ENCODE peak calls at places on chromosome 18, in five cellular contexts. One of them, this sample, is unnamed.

GRCh38 chr18:24009651-24010333 is 4.8 kb upstream of the TTC39C start:
- DNase-seq in ovary: no peak
- DNase-seq in IMR-90: no peak
- DNase-seq in endothelial cell of umbilical vein: no peak
- DNase-seq in upper lobe of left lung: no peak
- DNase-seq in this sample: no peak

GRCh38 chr18:35577045-35577848 is 4.3 kb upstream of the GALNT1 start:
- DNase-seq in IMR-90: no peak
- DNase-seq in ovary: no peak
- DNase-seq in endothelial cell of umbilical vein: no peak
- DNase-seq in upper lobe of left lung: no peak
- DNase-seq in this sample: no peak

GRCh38 chr18:9209230-9209629 is 72.6 kb downstream of the ANKRD12 start:
- DNase-seq in IMR-90: peak; percentile 30
- DNase-seq in ovary: no peak
- DNase-seq in upper lobe of left lung: no peak
- DNase-seq in endothelial cell of umbilical vein: no peak
- DNase-seq in this sample: no peak

GRCh38 chr18:69564602-69565001 is 163.9 kb downstream of the DOK6 start:
- DNase-seq in endothelial cell of umbilical vein: no peak
- DNase-seq in IMR-90: no peak
- DNase-seq in ovary: no peak
- DNase-seq in upper lobe of left lung: no peak
- DNase-seq in this sample: no peak

GRCh38 chr18:13611058-13611615 is 115.2 kb downstream of the FAM210A start:
- DNase-seq in IMR-90: peak; percentile 13
- DNase-seq in endothelial cell of umbilical vein: peak; percentile 56
- DNase-seq in upper lobe of left lung: peak; percentile 71
- DNase-seq in ovary: no peak
- DNase-seq in this sample: no peak

GRCh38 chr18:37450434-37451133 is 115.0 kb downstream of the CELF4 start:
- DNase-seq in upper lobe of left lung: peak; percentile 55
- DNase-seq in ovary: peak; percentile 85
- DNase-seq in IMR-90: peak; percentile 4
- DNase-seq in endothelial cell of umbilical vein: no peak
- DNase-seq in this sample: no peak

GRCh38 chr18:31661965-31662364 is 22.4 kb downstream of the B4GALT6 start:
- DNase-seq in upper lobe of left lung: no peak
- DNase-seq in ovary: no peak
- DNase-seq in IMR-90: peak; percentile 35
- DNase-seq in endothelial cell of umbilical vein: no peak
- DNase-seq in this sample: no peak

GRCh38 chr18:61502472-61502871 is 169.2 kb downstream of the CDH20 start:
- DNase-seq in upper lobe of left lung: no peak
- DNase-seq in ovary: no peak
- DNase-seq in endothelial cell of umbilical vein: peak; percentile 65
- DNase-seq in IMR-90: peak; percentile 61
- DNase-seq in this sample: peak; percentile 15

GRCh38 chr18:57002627-57003026 is 144.3 kb upstream of the BOD1L2 start:
- DNase-seq in IMR-90: no peak
- DNase-seq in endothelial cell of umbilical vein: no peak
- DNase-seq in ovary: no peak
- DNase-seq in upper lobe of left lung: no peak
- DNase-seq in this sample: no peak

GRCh38 chr18:2572144-2572682 is 856 bp downstream of the NDC80 start:
- DNase-seq in endothelial cell of umbilical vein: peak; percentile 4
- DNase-seq in ovary: no peak
- DNase-seq in upper lobe of left lung: no peak
- DNase-seq in IMR-90: no peak
- DNase-seq in this sample: no peak

GRCh38 chr18:57970356-57971095 is 73.5 kb upstream of the NEDD4L start:
- DNase-seq in ovary: no peak
- DNase-seq in IMR-90: no peak
- DNase-seq in upper lobe of left lung: no peak
- DNase-seq in endothelial cell of umbilical vein: no peak
- DNase-seq in this sample: peak; percentile 6

GRCh38 chr18:67192535-67192934 is 324.0 kb downstream of the DSEL start:
- DNase-seq in ovary: no peak
- DNase-seq in IMR-90: no peak
- DNase-seq in upper lobe of left lung: no peak
- DNase-seq in endothelial cell of umbilical vein: no peak
- DNase-seq in this sample: no peak

GRCh38 chr18:27202771-27203170 is 17.7 kb upstream of the CHST9 start:
- DNase-seq in upper lobe of left lung: no peak
- DNase-seq in endothelial cell of umbilical vein: no peak
- DNase-seq in ovary: no peak
- DNase-seq in IMR-90: no peak
- DNase-seq in this sample: no peak

GRCh38 chr18:75213610-75214009 is 3.0 kb downstream of the TSHZ1 start:
- DNase-seq in ovary: no peak
- DNase-seq in upper lobe of left lung: no peak
- DNase-seq in endothelial cell of umbilical vein: peak; percentile 96
- DNase-seq in IMR-90: peak; percentile 36
- DNase-seq in this sample: no peak

GRCh38 chr18:65409266-65409665 is 341.5 kb upstream of the CDH7 start:
- DNase-seq in endothelial cell of umbilical vein: no peak
- DNase-seq in ovary: no peak
- DNase-seq in upper lobe of left lung: no peak
- DNase-seq in IMR-90: no peak
- DNase-seq in this sample: no peak

GRCh38 chr18:70380915-70381896 is 92.4 kb downstream of the SOCS6 start:
- DNase-seq in IMR-90: no peak
- DNase-seq in upper lobe of left lung: no peak
- DNase-seq in endothelial cell of umbilical vein: no peak
- DNase-seq in ovary: no peak
- DNase-seq in this sample: no peak

GRCh38 chr18:32219431-32219830 is 29.6 kb downstream of the MEP1B start:
- DNase-seq in upper lobe of left lung: no peak
- DNase-seq in ovary: no peak
- DNase-seq in endothelial cell of umbilical vein: no peak
- DNase-seq in IMR-90: no peak
- DNase-seq in this sample: no peak

GRCh38 chr18:22282311-22283235 is 113.2 kb downstream of the GATA6 start:
- DNase-seq in ovary: no peak
- DNase-seq in IMR-90: peak; percentile 96
- DNase-seq in upper lobe of left lung: no peak
- DNase-seq in endothelial cell of umbilical vein: peak; percentile 96
- DNase-seq in this sample: peak; percentile 27

GRCh38 chr18:65567372-65567771 is 183.4 kb upstream of the CDH7 start:
- DNase-seq in IMR-90: no peak
- DNase-seq in endothelial cell of umbilical vein: no peak
- DNase-seq in ovary: no peak
- DNase-seq in upper lobe of left lung: no peak
- DNase-seq in this sample: no peak

GRCh38 chr18:21997207-21998143 is 171.9 kb upstream of the GATA6 start:
- DNase-seq in ovary: no peak
- DNase-seq in endothelial cell of umbilical vein: peak; percentile 68
- DNase-seq in upper lobe of left lung: no peak
- DNase-seq in IMR-90: peak; percentile 42
- DNase-seq in this sample: no peak

GRCh38 chr18:1252936-1253335 is 348.3 kb downstream of the ADCYAP1 start:
- DNase-seq in IMR-90: no peak
- DNase-seq in endothelial cell of umbilical vein: no peak
- DNase-seq in upper lobe of left lung: no peak
- DNase-seq in ovary: no peak
- DNase-seq in this sample: no peak

GRCh38 chr18:73879771-73880170 is 267.9 kb downstream of the FBXO15 start:
- DNase-seq in upper lobe of left lung: no peak
- DNase-seq in ovary: no peak
- DNase-seq in endothelial cell of umbilical vein: no peak
- DNase-seq in IMR-90: peak; percentile 66
- DNase-seq in this sample: no peak

GRCh38 chr18:35524236-35524635 is 26.5 kb upstream of the INO80C start:
- DNase-seq in endothelial cell of umbilical vein: no peak
- DNase-seq in IMR-90: no peak
- DNase-seq in upper lobe of left lung: no peak
- DNase-seq in ovary: no peak
- DNase-seq in this sample: no peak

GRCh38 chr18:54453996-54454395 is 96.3 kb downstream of the C18orf54 start:
- DNase-seq in endothelial cell of umbilical vein: no peak
- DNase-seq in upper lobe of left lung: no peak
- DNase-seq in IMR-90: no peak
- DNase-seq in ovary: no peak
- DNase-seq in this sample: no peak

GRCh38 chr18:3177902-3178687 is 41.7 kb downstream of the MYOM1 start:
- DNase-seq in upper lobe of left lung: no peak
- DNase-seq in IMR-90: peak; percentile 19
- DNase-seq in endothelial cell of umbilical vein: no peak
- DNase-seq in ovary: no peak
- DNase-seq in this sample: no peak

GRCh38 chr18:24514439-24514838 is 54.0 kb downstream of the HRH4 start:
- DNase-seq in ovary: no peak
- DNase-seq in IMR-90: peak; percentile 54
- DNase-seq in endothelial cell of umbilical vein: peak; percentile 31
- DNase-seq in upper lobe of left lung: no peak
- DNase-seq in this sample: peak; percentile 35

DNA sequence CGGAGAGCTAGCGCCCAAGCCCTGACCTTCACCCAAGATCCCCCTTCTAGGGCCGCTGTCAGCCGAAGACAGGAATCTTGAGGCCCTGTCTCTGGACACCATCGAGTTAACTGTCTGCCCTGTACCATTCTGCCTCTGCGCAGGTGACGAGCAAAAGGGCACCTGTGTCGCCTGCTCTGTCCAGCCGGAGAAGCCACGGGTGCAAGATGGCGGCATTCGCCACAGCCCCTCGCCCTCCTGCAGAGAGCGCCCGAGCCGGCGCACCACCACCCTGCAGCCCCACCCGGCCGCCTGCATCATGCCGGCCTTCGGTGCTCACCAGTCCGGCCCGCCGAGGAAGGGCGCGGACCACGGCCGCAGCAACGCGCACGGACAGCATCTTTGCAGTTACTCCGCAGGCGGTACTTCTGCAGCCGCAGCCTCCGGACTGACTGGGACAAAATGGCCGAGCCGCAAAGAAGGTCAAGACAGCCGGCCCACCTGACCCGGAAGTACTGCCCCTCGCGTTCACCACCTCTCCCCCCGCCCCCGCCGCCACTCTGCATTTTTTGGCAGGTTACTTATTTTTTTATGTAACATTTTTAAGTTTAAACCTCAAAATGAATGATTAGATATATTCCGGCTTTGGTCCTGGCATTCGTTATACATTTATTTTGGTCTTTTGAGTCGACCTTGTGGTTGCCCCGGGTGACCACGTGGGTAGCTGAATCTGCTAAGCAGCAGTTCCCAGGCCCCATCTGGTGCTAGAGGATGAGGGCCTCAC is at the start of gene ATP5F1A:
- DNase-seq in ovary: peak; percentile 90
- DNase-seq in upper lobe of left lung: peak; percentile 92
- DNase-seq in IMR-90: peak; percentile 77
- DNase-seq in endothelial cell of umbilical vein: peak; percentile 89
- DNase-seq in this sample: peak; percentile 51
- TF ChIP-seq POLR2A in ovary: peak; percentile 45
- TF ChIP-seq POLR2A in upper lobe of left lung: peak; percentile 89
- TF ChIP-seq POLR2A in IMR-90: peak; percentile 83
- TF ChIP-seq POLR2A in endothelial cell of umbilical vein: peak; percentile 76
- TF ChIP-seq POLR2A in this sample: peak; percentile 93

GRCh38 chr18:77132369-77133050 is at the start of gene MBP:
- DNase-seq in endothelial cell of umbilical vein: no peak
- DNase-seq in IMR-90: no peak
- DNase-seq in upper lobe of left lung: peak; percentile 96
- DNase-seq in ovary: peak; percentile 71
- DNase-seq in this sample: no peak
- TF ChIP-seq POLR2A in endothelial cell of umbilical vein: no peak
- TF ChIP-seq POLR2A in IMR-90: no peak
- TF ChIP-seq POLR2A in upper lobe of left lung: peak; percentile 94
- TF ChIP-seq POLR2A in ovary: peak; percentile 41
- TF ChIP-seq POLR2A in this sample: no peak

DNA sequence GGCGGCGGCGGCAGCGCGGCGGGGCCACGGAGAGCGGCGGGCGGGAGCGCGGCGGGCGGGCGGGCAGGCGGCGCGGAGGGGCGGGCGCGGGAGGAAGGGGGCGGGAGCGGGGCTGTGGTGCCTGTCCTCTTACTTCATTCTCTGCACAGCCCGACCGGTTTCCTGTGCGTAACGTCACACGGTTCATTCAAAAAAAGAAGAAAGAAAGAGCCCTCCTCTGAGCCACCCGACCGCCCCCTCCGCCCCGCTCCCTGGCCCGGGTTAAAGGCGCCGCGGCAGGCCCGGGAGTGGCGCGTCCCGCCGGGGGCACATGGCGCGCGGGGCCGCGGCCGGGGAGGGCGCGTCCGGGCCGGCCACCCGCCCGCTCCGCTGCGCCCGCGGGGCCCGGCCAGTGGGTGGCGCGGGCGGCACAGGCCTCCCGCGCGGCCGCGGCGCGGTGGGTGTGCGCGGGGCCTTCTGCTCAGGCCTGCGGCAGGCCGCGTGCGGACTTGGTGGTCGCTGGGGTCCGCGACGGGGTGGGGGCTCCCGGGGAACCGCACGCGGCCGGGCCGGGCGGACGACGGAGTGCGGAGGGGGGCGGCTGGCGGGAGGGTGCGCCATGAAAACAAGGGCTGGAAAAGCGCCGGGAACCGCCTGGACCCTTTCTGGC is 596 bp upstream of the BCL2 start:
- DNase-seq in upper lobe of left lung: peak; percentile 95
- DNase-seq in ovary: peak; percentile 80
- DNase-seq in endothelial cell of umbilical vein: peak; percentile 71
- DNase-seq in IMR-90: peak; percentile 75
- DNase-seq in this sample: peak; percentile 60
- TF ChIP-seq POLR2A in upper lobe of left lung: peak; percentile 17
- TF ChIP-seq POLR2A in ovary: no peak
- TF ChIP-seq POLR2A in endothelial cell of umbilical vein: no peak
- TF ChIP-seq POLR2A in IMR-90: no peak
- TF ChIP-seq POLR2A in this sample: no peak

GRCh38 chr18:79337184-79337583 is 58.5 kb upstream of the NFATC1 start:
- DNase-seq in endothelial cell of umbilical vein: no peak
- DNase-seq in upper lobe of left lung: no peak
- DNase-seq in IMR-90: no peak
- DNase-seq in ovary: no peak
- DNase-seq in this sample: no peak
- TF ChIP-seq POLR2A in endothelial cell of umbilical vein: no peak
- TF ChIP-seq POLR2A in upper lobe of left lung: no peak
- TF ChIP-seq POLR2A in IMR-90: no peak
- TF ChIP-seq POLR2A in ovary: no peak
- TF ChIP-seq POLR2A in this sample: no peak

DNA sequence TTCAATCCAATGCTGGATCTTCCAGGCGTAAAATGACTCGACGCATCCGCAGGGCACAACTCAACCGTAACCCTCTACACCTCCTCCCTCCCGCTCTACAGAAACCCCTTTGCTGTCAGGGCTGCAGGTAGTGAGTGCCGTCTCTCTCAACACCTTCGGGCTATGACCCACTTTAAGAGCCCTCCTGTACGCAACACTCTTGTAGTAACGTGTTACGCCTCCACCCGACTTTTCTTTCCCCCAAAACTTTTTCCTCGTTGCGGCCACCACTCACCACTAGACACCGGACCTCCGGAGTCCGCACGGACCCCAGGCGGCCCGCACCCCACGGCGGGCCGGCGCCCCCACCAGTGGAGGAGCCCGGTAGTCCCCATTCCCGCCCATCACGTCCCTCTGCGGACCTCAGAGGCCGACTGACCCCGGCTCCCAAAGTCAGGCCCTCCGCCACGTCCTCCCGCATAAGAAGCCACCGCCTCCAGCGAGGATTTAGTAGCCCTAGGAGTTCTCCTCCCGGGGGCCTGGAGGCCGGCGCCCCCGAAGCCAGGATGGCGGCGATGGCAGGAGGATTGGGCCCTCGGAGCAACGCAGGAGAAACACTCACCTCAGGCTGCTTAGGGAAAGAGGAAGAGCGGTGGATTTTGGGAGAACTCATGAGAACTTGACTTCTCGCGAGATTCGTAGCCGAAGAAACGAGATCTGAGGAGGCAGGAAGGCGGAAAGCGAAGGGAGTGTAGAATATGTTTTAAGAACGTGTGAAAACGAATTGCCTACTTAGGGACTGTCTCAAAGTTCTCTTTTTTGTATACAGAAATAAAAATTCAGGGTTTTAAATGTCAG is 5.0 kb upstream of the C18orf32 start:
- DNase-seq in endothelial cell of umbilical vein: peak; percentile 99
- DNase-seq in upper lobe of left lung: peak; percentile 91
- DNase-seq in IMR-90: peak; percentile 99
- DNase-seq in ovary: peak; percentile 92
- DNase-seq in this sample: peak; percentile 57
- TF ChIP-seq POLR2A in endothelial cell of umbilical vein: peak; percentile 98
- TF ChIP-seq POLR2A in upper lobe of left lung: peak; percentile 98
- TF ChIP-seq POLR2A in IMR-90: peak; percentile 99
- TF ChIP-seq POLR2A in ovary: peak; percentile 92
- TF ChIP-seq POLR2A in this sample: peak; percentile 72